ENCODE peak calls at places on chromosomes 7 and 10, in six cellular contexts. I is stimulated activated effector memory CD8-positive, alpha-beta T cell treated with anti-CD3 and anti-CD28 coated beads, Interleukin-12 subunit alpha, Interleukin-12 subunit beta, amount 100 ng/mL, for 72 hours; G is naive thymus-derived CD4-positive, alpha-beta T cell; Z is lower lobe of right lung; V is heart left ventricle; E is esophagus mucosa. M is an unnamed sample.

GRCh38 chr7:540997-541396 is 21.4 kb upstream of the PDGFA start:
- ATAC-seq in I (no peak), G (no peak), Z (no peak), V (no peak), E (no peak), M (no peak)

GRCh38 chr10:100155936-100156335 is 29.9 kb downstream of the ERLIN1 start:
- ATAC-seq in I (no peak), G (no peak), Z (no peak), V (no peak), E (no peak), M (no peak)

GRCh38 chr7:69996132-69996531 is 397.9 kb downstream of the AUTS2 start:
- ATAC-seq in I (no peak), G (no peak), Z (no peak), V (peak), E (no peak), M (no peak)

GRCh38 chr7:150828384-150828783 is 23.9 kb upstream of the AOC1 start:
- ATAC-seq in I (no peak), G (no peak), Z (no peak), V (no peak), E (no peak), M (no peak)

GRCh38 chr7:133434246-133434865 is 181.5 kb downstream of the EXOC4 start:
- ATAC-seq in I (no peak), G (peak), Z (no peak), V (no peak), E (no peak), M (peak)

GRCh38 chr10:68212721-68213352 is 19.1 kb downstream of the ATOH7 start:
- ATAC-seq in I (no peak), G (no peak), Z (peak), V (no peak), E (no peak), M (no peak)

GRCh38 chr7:35975851-35976454 is 175.1 kb downstream of the SEPTIN7 start:
- ATAC-seq in I (peak), G (peak), Z (peak), V (peak), E (peak), M (peak)

GRCh38 chr7:114422478-114423217 is 8.0 kb downstream of the FOXP2 start:
- ATAC-seq in I (peak), G (no peak), Z (no peak), V (no peak), E (peak), M (no peak)

GRCh38 chr10:79361721-79362397 is 14.6 kb downstream of the PPIF start:
- ATAC-seq in I (no peak), G (peak), Z (no peak), V (no peak), E (no peak), M (no peak)

GRCh38 chr10:49442863-49443262 is 47.0 kb upstream of the DRGX start:
- ATAC-seq in I (no peak), G (no peak), Z (no peak), V (no peak), E (no peak), M (no peak)

GRCh38 chr10:122649903-122650302 is 49.7 kb downstream of the C10orf120 start:
- ATAC-seq in I (no peak), G (no peak), Z (no peak), V (no peak), E (no peak), M (no peak)

GRCh38 chr7:46681865-46682503 is 760.9 kb upstream of the IGFBP3 start:
- ATAC-seq in I (no peak), G (no peak), Z (no peak), V (peak), E (no peak), M (no peak)

GRCh38 chr7:72336887-72337821 is 75.0 kb downstream of the CALN1 start:
- ATAC-seq in I (no peak), G (no peak), Z (no peak), V (no peak), E (peak), M (no peak)

GRCh38 chr10:110502851-110503301 is 5.2 kb downstream of the DUSP5 start:
- ATAC-seq in I (no peak), G (peak), Z (peak), V (peak), E (peak), M (peak)

GRCh38 chr10:119947325-119947724 is 54.8 kb downstream of the SEC23IP start:
- ATAC-seq in I (no peak), G (no peak), Z (no peak), V (no peak), E (no peak), M (no peak)

GRCh38 chr7:2172311-2173183 is 60.2 kb downstream of the MAD1L1 start:
- ATAC-seq in I (no peak), G (no peak), Z (peak), V (peak), E (peak), M (no peak)

GRCh38 chr10:33236916-33237315 is 97.6 kb downstream of the NRP1 start:
- ATAC-seq in I (no peak), G (no peak), Z (no peak), V (no peak), E (no peak), M (no peak)

GRCh38 chr10:91768123-91768522 is 30.1 kb upstream of the TNKS2 start:
- ATAC-seq in I (no peak), G (no peak), Z (no peak), V (no peak), E (peak), M (no peak)

GRCh38 chr10:28661035-28661434 is 16.3 kb upstream of the BAMBI start:
- ATAC-seq in I (no peak), G (no peak), Z (no peak), V (no peak), E (peak), M (no peak)

GRCh38 chr10:3473271-3473670 is 300.7 kb upstream of the PITRM1 start:
- ATAC-seq in I (peak), G (no peak), Z (peak), V (no peak), E (no peak), M (no peak)